ENCODE peak calls at places on chromosomes 1 and 21, in ten cellular contexts. U, E, V, I, A, K, Z, F, X and T are unnamed samples.

GRCh38 chr1:3166206-3166918 is 97.4 kb downstream of the PRDM16 start:
- DNase-seq in U (no peak), E (no peak), V (no peak), I (no peak), A (no peak), K (no peak), Z (no peak), F (no peak), X (no peak), T (no peak)

GRCh38 chr1:54200519-54200997 is 591 bp downstream of the MRPL37 start:
- DNase-seq in U (no peak), E (no peak), V (no peak), I (no peak), A (no peak), K (peak; percentile 29), Z (no peak), F (no peak), X (no peak), T (peak; percentile 39)

GRCh38 chr1:45172015-45172414 is 34.4 kb downstream of the ZSWIM5 start:
- DNase-seq in U (no peak), E (no peak), V (no peak), I (no peak), A (no peak), K (peak; percentile 3), Z (no peak), F (no peak), X (no peak), T (no peak)

GRCh38 chr1:153711006-153711405 is 16.8 kb upstream of the INTS3 start:
- DNase-seq in U (no peak), E (no peak), V (no peak), I (no peak), A (no peak), K (no peak), Z (no peak), F (no peak), X (no peak), T (no peak)

GRCh38 chr21:45465105-45465504 is 60.1 kb downstream of the COL18A1 start:
- DNase-seq in U (no peak), E (no peak), V (no peak), I (no peak), A (no peak), K (no peak), Z (peak; percentile 30), F (no peak), X (no peak), T (no peak)

GRCh38 chr1:245577396-245578157 is 422.8 kb downstream of the KIF26B start:
- DNase-seq in U (no peak), E (no peak), V (no peak), I (no peak), A (no peak), K (no peak), Z (no peak), F (no peak), X (peak; percentile 23), T (no peak)

GRCh38 chr1:116990612-116991151 is 10.9 kb upstream of the CD101 start:
- DNase-seq in U (no peak), E (no peak), V (no peak), I (peak; percentile 85), A (no peak), K (peak; percentile 97), Z (peak; percentile 92), F (no peak), X (no peak), T (no peak)

GRCh38 chr1:173560300-173560699 is 42.6 kb downstream of the SLC9C2 start:
- DNase-seq in U (no peak), E (no peak), V (no peak), I (no peak), A (no peak), K (no peak), Z (no peak), F (no peak), X (no peak), T (no peak)

GRCh38 chr1:54575161-54575560 is 27.1 kb downstream of the ACOT11 start:
- DNase-seq in U (no peak), E (no peak), V (no peak), I (no peak), A (no peak), K (no peak), Z (no peak), F (peak; percentile 66), X (no peak), T (no peak)

DNA sequence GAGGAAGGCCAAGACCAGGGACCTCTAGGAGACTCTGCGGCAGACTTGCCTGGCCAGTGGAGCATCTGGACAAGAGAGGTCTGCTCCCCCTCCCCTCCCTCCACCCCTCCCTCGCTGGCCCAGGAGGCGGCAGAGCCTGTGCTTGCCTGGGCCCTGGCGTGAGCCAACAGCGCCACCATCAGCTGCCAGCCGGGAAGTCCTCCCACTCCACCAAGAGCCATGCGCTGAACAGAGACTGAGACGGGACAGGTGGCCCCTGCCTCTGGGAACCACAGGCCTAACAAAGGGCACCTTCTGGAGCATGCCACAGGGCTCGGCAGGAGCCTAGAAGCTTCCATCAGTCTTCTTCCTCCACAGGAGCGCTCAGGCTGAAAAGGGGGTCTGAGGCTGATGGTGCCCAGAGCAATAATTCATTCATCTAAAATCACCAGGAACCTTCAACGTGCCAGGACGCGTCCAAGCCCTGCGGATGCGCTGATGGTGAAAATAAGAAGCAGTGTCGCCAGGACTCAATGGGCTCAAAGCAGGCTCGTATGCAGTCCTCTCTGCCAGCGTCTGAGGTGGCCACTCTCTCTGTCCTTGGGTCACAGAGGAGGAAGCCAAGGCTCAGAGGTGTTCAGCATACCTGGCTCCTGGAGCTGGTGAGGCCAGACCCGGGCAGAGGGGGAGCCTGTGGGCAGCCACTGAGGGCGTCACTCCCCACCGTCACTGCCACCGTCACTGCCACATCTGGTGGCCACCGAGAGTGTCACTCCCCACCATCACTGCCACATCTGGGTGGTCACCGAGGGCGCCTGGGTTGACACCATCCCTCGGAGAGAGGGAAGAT is 161.2 kb downstream of the NPHP4 start:
- DNase-seq in U (peak; percentile 71), E (peak; percentile 93), V (peak; percentile 61), I (no peak), A (no peak), K (no peak), Z (no peak), F (peak; percentile 36), X (peak; percentile 90), T (no peak)
- TF ChIP-seq CTCF in U (peak; percentile 47), E (peak; percentile 36), V (no peak), I (no peak), A (no peak), K (no peak), Z (no peak), F (no peak), X (peak; percentile 87), T (peak; percentile 21)

DNA sequence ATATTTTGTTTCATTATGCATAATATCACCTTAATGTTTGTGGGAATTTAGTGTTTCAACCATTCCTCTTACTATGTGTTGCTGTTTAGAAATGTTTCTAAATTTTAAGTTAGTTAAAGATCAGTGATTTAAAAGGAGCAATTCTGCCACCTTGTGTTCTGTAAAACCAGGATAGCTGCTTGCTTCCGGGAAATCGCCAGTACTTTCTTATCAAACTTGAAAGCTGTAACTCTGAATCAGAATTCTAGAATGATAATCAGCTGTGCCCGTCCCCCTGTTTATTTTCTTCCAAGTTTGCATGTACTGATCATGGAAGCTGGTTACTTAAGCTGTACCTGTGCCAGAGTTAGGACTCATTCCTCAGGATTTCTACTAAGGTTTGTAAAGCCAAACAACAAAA is 656.4 kb downstream of the LTN1 start:
- DNase-seq in U (no peak), E (no peak), V (no peak), I (no peak), A (no peak), K (peak; percentile 29), Z (no peak), F (peak; percentile 74), X (peak; percentile 49), T (no peak)
- TF ChIP-seq CTCF in U (no peak), E (peak; percentile 24), V (no peak), I (peak; percentile 48), A (peak; percentile 56), K (peak; percentile 46), Z (peak; percentile 61), F (peak; percentile 62), X (peak; percentile 57), T (no peak)

DNA sequence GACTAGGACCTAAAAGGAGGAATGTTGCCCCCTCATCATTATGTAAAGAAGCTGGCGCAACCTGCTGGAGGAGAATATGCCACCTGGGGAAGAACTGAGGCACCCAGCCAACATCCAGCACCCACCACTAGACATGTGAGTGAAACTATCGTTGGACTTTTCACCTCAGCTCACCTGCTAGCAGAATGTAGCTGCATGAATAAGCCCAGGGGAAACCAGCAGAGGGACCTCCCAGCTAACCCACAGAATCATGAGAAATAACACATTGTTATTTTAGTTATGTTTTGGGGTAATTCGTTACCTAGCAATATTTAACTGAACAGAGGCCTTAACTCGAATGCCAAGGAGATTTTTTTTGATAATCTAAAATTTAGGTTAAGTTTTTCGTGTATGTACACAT is 542.5 kb upstream of the DAB1 start:
- DNase-seq in U (no peak), E (no peak), V (no peak), I (no peak), A (no peak), K (no peak), Z (no peak), F (no peak), X (no peak), T (no peak)
- TF ChIP-seq CTCF in U (no peak), E (no peak), V (no peak), I (no peak), A (no peak), K (no peak), Z (no peak), F (no peak), X (no peak), T (no peak)

DNA sequence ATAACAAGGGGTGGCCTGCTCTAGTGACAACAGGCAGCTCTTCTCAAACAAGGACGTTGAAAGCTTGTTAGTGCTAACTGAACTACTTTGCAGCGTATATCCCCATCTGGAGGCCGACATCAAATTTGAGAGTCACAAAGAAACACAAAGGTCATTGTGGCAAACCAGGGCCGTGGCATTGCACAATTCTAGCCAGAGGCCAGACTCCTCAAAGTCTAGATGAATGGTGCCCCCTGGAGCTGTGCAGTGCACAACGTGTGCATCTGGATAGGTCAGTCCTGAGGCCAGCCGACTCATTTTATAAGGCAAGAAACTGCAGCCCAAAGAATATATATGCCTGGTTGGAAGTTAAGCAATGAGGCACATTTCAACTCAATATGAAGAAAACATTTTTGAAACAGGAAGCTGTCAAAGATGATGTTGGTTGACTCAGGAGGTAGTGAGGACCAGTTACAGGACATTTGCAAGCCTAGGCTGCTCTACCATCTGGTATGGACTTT is 459.3 kb upstream of the RUNX1 start:
- DNase-seq in U (no peak), E (peak; percentile 39), V (no peak), I (peak; percentile 50), A (no peak), K (peak; percentile 56), Z (peak; percentile 71), F (no peak), X (peak; percentile 69), T (no peak)
- TF ChIP-seq CTCF in U (no peak), E (no peak), V (no peak), I (no peak), A (no peak), K (no peak), Z (peak; percentile 16), F (peak; percentile 64), X (peak; percentile 45), T (peak; percentile 8)

GRCh38 chr21:28793043-28793442 is 199.6 kb downstream of the LTN1 start:
- DNase-seq in U (no peak), E (no peak), V (no peak), I (no peak), A (no peak), K (no peak), Z (no peak), F (peak; percentile 67), X (peak; percentile 21), T (no peak)
- TF ChIP-seq CTCF in U (no peak), E (peak; percentile 16), V (no peak), I (peak; percentile 61), A (no peak), K (peak; percentile 14), Z (peak; percentile 18), F (peak; percentile 54), X (peak; percentile 42), T (no peak)